ENCODE peak calls at places on chromosomes 5 and 9, in eight cellular contexts. K is fibroblast of pulmonary artery; B is SIG-M5; Z is NCI-H524; E is EL; U is sigmoid colon; X is CD8-positive, alpha-beta T cell; A is GM12892. H is an unnamed sample.

GRCh38 chr9:98199388-98200033 is 7.1 kb upstream of the CORO2A start:
- DNase-seq in K (no peak), B (no peak), Z (no peak), E (no peak), U (no peak), X (no peak), A (no peak), H (no peak)

GRCh38 chr9:70534471-70534870 is 120.0 kb upstream of the KLF9 start:
- DNase-seq in K (peak; percentile 41), B (no peak), Z (no peak), E (peak; percentile 69), U (no peak), X (no peak), A (no peak), H (no peak)

GRCh38 chr5:121691478-121691877 is 160.2 kb upstream of the FTMT start:
- DNase-seq in K (peak; percentile 4), B (no peak), Z (no peak), E (no peak), U (no peak), X (no peak), A (no peak), H (no peak)

GRCh38 chr9:98563997-98564396 is 144.7 kb downstream of the GABBR2 start:
- DNase-seq in K (no peak), B (no peak), Z (no peak), E (no peak), U (no peak), X (no peak), A (no peak), H (no peak)

GRCh38 chr9:107819772-107820171 is 330.2 kb upstream of the KLF4 start:
- DNase-seq in K (no peak), B (no peak), Z (no peak), E (no peak), U (no peak), X (no peak), A (no peak), H (no peak)

GRCh38 chr5:121940741-121941140 is 21.0 kb upstream of the SRFBP1 start:
- DNase-seq in K (no peak), B (no peak), Z (peak; percentile 9), E (no peak), U (no peak), X (no peak), A (no peak), H (no peak)

GRCh38 chr5:138224712-138225111 is 11.6 kb upstream of the CDC23 start:
- DNase-seq in K (no peak), B (no peak), Z (no peak), E (no peak), U (no peak), X (no peak), A (no peak), H (no peak)

GRCh38 chr9:122789256-122790046 is 718 bp downstream of the OR5C1 start:
- DNase-seq in K (no peak), B (no peak), Z (no peak), E (no peak), U (no peak), X (no peak), A (no peak), H (no peak)

GRCh38 chr5:58002318-58002717 is 457.6 kb downstream of the PLK2 start:
- DNase-seq in K (peak; percentile 68), B (no peak), Z (no peak), E (peak; percentile 55), U (no peak), X (no peak), A (no peak), H (no peak)

GRCh38 chr9:111003182-111003581 is 35.1 kb downstream of the LPAR1 start:
- DNase-seq in K (no peak), B (no peak), Z (no peak), E (no peak), U (no peak), X (no peak), A (no peak), H (no peak)

GRCh38 chr5:172633403-172633970 is 7.6 kb upstream of the NEURL1B start:
- DNase-seq in K (no peak), B (no peak), Z (no peak), E (no peak), U (no peak), X (no peak), A (no peak), H (no peak)

GRCh38 chr5:2680979-2681378 is 70.5 kb downstream of the IRX2 start:
- DNase-seq in K (no peak), B (no peak), Z (no peak), E (no peak), U (no peak), X (no peak), A (no peak), H (no peak)

GRCh38 chr5:16411741-16412455 is 53.7 kb downstream of the ZNF622 start:
- DNase-seq in K (no peak), B (no peak), Z (no peak), E (peak; percentile 55), U (no peak), X (no peak), A (no peak), H (no peak)

GRCh38 chr9:115694014-115694413 is 459.6 kb upstream of the PAPPA start:
- DNase-seq in K (peak; percentile 99), B (no peak), Z (peak; percentile 20), E (peak; percentile 84), U (no peak), X (no peak), A (no peak), H (peak; percentile 47)

GRCh38 chr5:20305463-20305862 is 317.5 kb upstream of the CDH18 start:
- DNase-seq in K (no peak), B (no peak), Z (no peak), E (no peak), U (no peak), X (no peak), A (no peak), H (no peak)

GRCh38 chr5:178785999-178786398 is 55.5 kb upstream of the ZNF354A start:
- DNase-seq in K (peak; percentile 4), B (no peak), Z (no peak), E (peak; percentile 77), U (peak; percentile 21), X (no peak), A (no peak), H (no peak)

GRCh38 chr5:132867046-132867451 is 607 bp downstream of the UQCRQ start:
- DNase-seq in K (no peak), B (no peak), Z (no peak), E (no peak), U (no peak), X (no peak), A (no peak), H (no peak)

GRCh38 chr5:82390088-82390487 is 111.9 kb upstream of the RPS23 start:
- DNase-seq in K (no peak), B (no peak), Z (no peak), E (no peak), U (no peak), X (no peak), A (no peak), H (no peak)

GRCh38 chr9:36765468-36766341 is 193.0 kb downstream of the MELK start:
- DNase-seq in K (peak; percentile 36), B (peak; percentile 28), Z (peak; percentile 96), E (peak; percentile 56), U (peak; percentile 79), X (peak; percentile 68), A (peak; percentile 93), H (peak; percentile 76)

GRCh38 chr5:172586118-172587060 is 54.7 kb upstream of the NEURL1B start:
- DNase-seq in K (no peak), B (no peak), Z (peak; percentile 83), E (no peak), U (no peak), X (no peak), A (no peak), H (no peak)

GRCh38 chr5:77637170-77638074 is 1.1 kb downstream of the OTP start:
- DNase-seq in K (no peak), B (no peak), Z (peak; percentile 48), E (no peak), U (no peak), X (no peak), A (no peak), H (no peak)

GRCh38 chr5:73273379-73274050 is 100.5 kb downstream of the TMEM174 start:
- DNase-seq in K (no peak), B (no peak), Z (peak; percentile 32), E (no peak), U (no peak), X (no peak), A (no peak), H (no peak)

GRCh38 chr5:168489059-168489458 is 2.8 kb downstream of the RARS1 start:
- DNase-seq in K (no peak), B (no peak), Z (no peak), E (no peak), U (no peak), X (no peak), A (no peak), H (no peak)

GRCh38 chr9:134533850-134534585 is 107.6 kb upstream of the COL5A1 start:
- DNase-seq in K (no peak), B (no peak), Z (no peak), E (no peak), U (peak; percentile 62), X (no peak), A (no peak), H (no peak)

GRCh38 chr9:34025811-34026210 is 22.9 kb downstream of the UBAP2 start:
- DNase-seq in K (no peak), B (no peak), Z (no peak), E (no peak), U (no peak), X (no peak), A (no peak), H (no peak)

GRCh38 chr5:138336952-138337684 is 948 bp upstream of the FAM53C start:
- DNase-seq in K (peak; percentile 87), B (no peak), Z (no peak), E (peak; percentile 83), U (peak; percentile 93), X (no peak), A (no peak), H (peak; percentile 90)

GRCh38 chr5:158198636-158199035 is 339.7 kb upstream of the CLINT1 start:
- DNase-seq in K (no peak), B (no peak), Z (no peak), E (no peak), U (no peak), X (no peak), A (peak; percentile 27), H (no peak)

GRCh38 chr5:90022002-90022710 is 387.4 kb downstream of the CETN3 start:
- DNase-seq in K (peak; percentile 62), B (no peak), Z (no peak), E (no peak), U (no peak), X (no peak), A (no peak), H (no peak)

GRCh38 chr9:124409410-124409809 is 5.8 kb downstream of the PSMB7 start:
- DNase-seq in K (no peak), B (no peak), Z (no peak), E (no peak), U (no peak), X (no peak), A (no peak), H (no peak)

GRCh38 chr9:96720435-96720834 is 57.5 kb downstream of the ZNF510 start:
- DNase-seq in K (no peak), B (no peak), Z (no peak), E (no peak), U (no peak), X (no peak), A (no peak), H (no peak)

GRCh38 chr5:15937708-15938107 is 241.9 kb downstream of the MARCHF11 start:
- DNase-seq in K (no peak), B (no peak), Z (no peak), E (no peak), U (no peak), X (no peak), A (no peak), H (no peak)

GRCh38 chr9:121107041-121107440 is 32.3 kb downstream of the CNTRL start:
- DNase-seq in K (peak; percentile 23), B (no peak), Z (no peak), E (no peak), U (no peak), X (no peak), A (no peak), H (no peak)

GRCh38 chr5:158676642-158677489 is 422.9 kb downstream of the EBF1 start:
- DNase-seq in K (no peak), B (no peak), Z (no peak), E (no peak), U (no peak), X (no peak), A (no peak), H (no peak)

GRCh38 chr9:93664549-93665120 is 88.3 kb downstream of the PHF2 start:
- DNase-seq in K (no peak), B (no peak), Z (no peak), E (no peak), U (peak; percentile 28), X (no peak), A (no peak), H (no peak)